ENCODE peak calls at places on chromosomes 16 and 17, in six cellular contexts. J is HFF-Myc, O is gastrocnemius medialis, G is HCT116, R is A673, Z is fibroblast of the aortic adventitia. E is an unnamed sample.

GRCh38 chr16:81711609-81712329 is 67.3 kb upstream of the PLCG2 start:
- DNase-seq in J (peak; percentile 70), O (no peak), G (peak; percentile 86), R (peak; percentile 87), Z (peak; percentile 85), E (peak; percentile 92)

GRCh38 chr17:56833023-56833811 is 503 bp downstream of the C17orf67 start:
- DNase-seq in J (no peak), O (no peak), G (peak; percentile 51), R (peak; percentile 70), Z (peak; percentile 54), E (peak; percentile 51)

GRCh38 chr17:72119963-72120877 is 600 bp upstream of the SOX9 start:
- DNase-seq in J (no peak), O (peak; percentile 45), G (peak; percentile 64), R (peak; percentile 83), Z (peak; percentile 67), E (peak; percentile 74)

GRCh38 chr17:62592305-62593099 is 35.0 kb upstream of the MRC2 start:
- DNase-seq in J (no peak), O (no peak), G (no peak), R (peak; percentile 42), Z (no peak), E (peak; percentile 8)

GRCh38 chr16:15035163-15035729 is 20.6 kb downstream of the NTAN1 start:
- DNase-seq in J (no peak), O (no peak), G (no peak), R (no peak), Z (no peak), E (no peak)

GRCh38 chr16:80824623-80825364 is 20.4 kb upstream of the CDYL2 start:
- DNase-seq in J (peak; percentile 38), O (no peak), G (peak; percentile 64), R (peak; percentile 54), Z (peak; percentile 82), E (peak; percentile 71)

GRCh38 chr17:80785477-80786178 is 206.0 kb upstream of the CHMP6 start:
- DNase-seq in J (no peak), O (peak; percentile 60), G (no peak), R (peak; percentile 46), Z (no peak), E (no peak)

GRCh38 chr16:58507195-58507962 is 7.4 kb downstream of the NDRG4 start:
- DNase-seq in J (no peak), O (no peak), G (no peak), R (no peak), Z (no peak), E (no peak)

GRCh38 chr17:67151717-67152116 is 93.3 kb downstream of the HELZ start:
- DNase-seq in J (no peak), O (no peak), G (peak; percentile 16), R (peak; percentile 4), Z (peak; percentile 34), E (peak; percentile 15)

GRCh38 chr16:53784312-53784711 is 80.4 kb downstream of the FTO start:
- DNase-seq in J (no peak), O (no peak), G (no peak), R (no peak), Z (no peak), E (no peak)

GRCh38 chr16:84851192-84852127 is 31.7 kb downstream of the CRISPLD2 start:
- DNase-seq in J (peak; percentile 61), O (no peak), G (no peak), R (no peak), Z (peak; percentile 77), E (peak; percentile 44)

GRCh38 chr17:48506246-48506645 is 24.6 kb downstream of the HOXB1 start:
- DNase-seq in J (no peak), O (no peak), G (no peak), R (no peak), Z (no peak), E (no peak)
- TF ChIP-seq CTCF in J (no peak), O (no peak), G (peak; percentile 60), R (no peak), Z (no peak), E (peak; percentile 35)

GRCh38 chr17:29146369-29146972 is 33.7 kb downstream of the MYO18A start:
- DNase-seq in J (no peak), O (no peak), G (no peak), R (no peak), Z (no peak), E (no peak)

GRCh38 chr17:29143894-29144293 is 36.3 kb downstream of the MYO18A start:
- DNase-seq in J (no peak), O (peak; percentile 82), G (no peak), R (peak; percentile 63), Z (peak; percentile 32), E (peak; percentile 40)

GRCh38 chr17:29148257-29148789 is 31.9 kb downstream of the MYO18A start:
- DNase-seq in J (no peak), O (no peak), G (no peak), R (no peak), Z (no peak), E (no peak)

GRCh38 chr17:29147682-29148081 is 32.5 kb downstream of the MYO18A start:
- DNase-seq in J (no peak), O (no peak), G (no peak), R (no peak), Z (no peak), E (no peak)

DNA sequence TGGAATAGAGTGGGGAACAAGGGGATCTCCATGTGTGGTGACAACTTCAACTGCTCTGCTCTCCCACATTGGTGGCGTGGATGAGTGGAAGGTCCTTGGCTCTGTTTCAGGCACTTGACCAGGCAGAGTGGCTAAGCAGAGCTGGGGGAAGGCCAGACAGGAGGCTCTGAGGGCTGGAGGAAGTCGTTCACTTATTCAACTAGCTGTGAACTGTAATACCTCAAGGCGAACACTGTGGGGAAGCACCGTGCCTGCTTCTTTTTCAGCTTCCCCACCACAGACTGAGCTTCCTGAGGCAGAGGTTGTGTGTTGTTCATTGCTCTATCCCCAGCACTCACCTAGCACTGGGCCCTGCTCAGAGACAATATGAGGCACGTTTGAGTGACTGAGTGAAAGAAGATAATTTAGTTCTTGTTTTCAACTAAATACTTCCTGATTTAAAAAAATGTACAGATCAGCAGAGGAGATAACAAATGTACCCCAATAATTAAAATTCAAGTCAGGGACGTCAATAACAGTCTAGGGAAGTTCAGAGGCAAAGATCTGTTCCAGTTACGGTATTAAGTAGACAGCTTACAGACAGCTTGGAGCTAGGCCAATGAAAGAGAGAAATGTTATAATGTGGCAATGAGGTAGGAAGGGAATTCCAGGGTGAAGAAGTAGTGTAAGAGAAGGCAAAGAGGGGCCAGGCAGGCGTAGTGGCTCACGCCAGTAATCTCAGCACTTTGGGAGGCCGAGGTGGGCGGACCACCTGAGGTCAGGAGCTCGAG is 34.7 kb downstream of the MYO18A start:
- DNase-seq in J (no peak), O (peak; percentile 77), G (no peak), R (peak; percentile 83), Z (peak; percentile 85), E (peak; percentile 80)
- H3K4me3 ChIP-seq in J (no peak overlapping the region), O (no peak overlapping the region), G (no peak overlapping the region), R (no peak overlapping the region), Z (no peak overlapping the region), E (no peak overlapping the region)

GRCh38 chr16:89687092-89687940 is 827 bp downstream of the CDK10 start:
- DNase-seq in J (no peak), O (peak; percentile 7), G (no peak), R (no peak), Z (peak; percentile 22), E (peak; percentile 31)
- TF ChIP-seq CTCF in J (no peak), O (no peak), G (no peak), R (peak; percentile 13), Z (no peak), E (no peak)

DNA sequence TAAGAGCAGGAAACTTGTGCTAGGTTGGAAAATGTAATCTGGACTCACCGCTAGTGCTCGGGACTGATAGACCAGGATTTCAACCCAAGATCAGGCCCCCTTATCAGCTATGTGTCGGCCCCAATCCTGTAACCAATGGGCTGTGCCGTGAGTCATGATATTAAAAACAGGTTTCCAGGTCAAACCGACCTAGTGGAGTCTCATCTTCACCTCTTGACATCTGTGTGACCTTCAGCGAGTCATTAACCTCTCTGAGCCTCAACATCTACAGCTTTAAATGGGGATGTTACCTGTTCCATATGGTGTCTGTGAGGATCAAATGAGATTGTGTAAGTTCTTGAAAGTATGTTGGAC is 512 bp downstream of the PMM2 start:
- DNase-seq in J (no peak), O (no peak), G (peak; percentile 2), R (no peak), Z (peak; percentile 44), E (peak; percentile 37)
- H3K4me3 ChIP-seq in J (peak overlapping the region; percentile 76), O (peak overlapping the region; percentile 92), G (peak overlapping the region; percentile 97), R (peak overlapping the region; percentile 79), Z (peak overlapping the region; percentile 97), E (peak overlapping the region; percentile 96)

DNA sequence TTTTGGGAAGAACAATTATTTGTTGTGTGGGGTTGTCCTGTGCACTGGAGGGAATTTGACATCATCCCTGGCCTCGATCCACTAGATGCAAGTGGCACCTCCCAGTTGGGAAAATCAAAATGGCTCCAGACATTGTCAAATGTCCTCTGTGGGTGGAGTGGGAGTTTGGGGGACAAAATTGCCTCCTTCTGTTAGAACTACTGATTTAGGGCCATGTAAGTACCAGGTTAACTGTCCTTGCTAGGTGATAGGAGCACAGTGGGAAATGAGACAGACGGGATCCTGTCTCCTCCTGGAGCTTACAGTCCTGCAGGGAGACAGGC is 56.8 kb downstream of the ARHGAP23 start:
- DNase-seq in J (no peak), O (no peak), G (no peak), R (no peak), Z (no peak), E (no peak)
- TF ChIP-seq CTCF in J (no peak), O (no peak), G (no peak), R (no peak), Z (no peak), E (no peak)

E was measured in AG10803.